ENCODE peak calls at places on chromosomes 3 and 15, in five cellular contexts. O is WERI-Rb-1, K is neural progenitor cell, V is heart right ventricle, M is left ventricle myocardium inferior. E is an unnamed sample.

GRCh38 chr3:52183786-52184445 is 14.0 kb upstream of the ALAS1 start:
- DNase-seq in O (no peak), K (no peak), V (peak), M (peak), E (no peak)

GRCh38 chr3:58530354-58530865 is 6.6 kb downstream of the ACOX2 start:
- DNase-seq in O (no peak), K (no peak), V (no peak), M (no peak), E (no peak)

GRCh38 chr3:126034481-126035361 is 49.2 kb downstream of the SLC41A3 start:
- DNase-seq in O (no peak), K (no peak), V (no peak), M (no peak), E (peak)

GRCh38 chr15:45320581-45320980 is 57.8 kb downstream of the GATM start:
- DNase-seq in O (no peak), K (no peak), V (no peak), M (no peak), E (no peak)

GRCh38 chr3:61625429-61625828 is 64.1 kb downstream of the PTPRG start:
- DNase-seq in O (no peak), K (no peak), V (no peak), M (no peak), E (no peak)

GRCh38 chr3:42753757-42754156 is 19.3 kb downstream of the CCDC13 start:
- DNase-seq in O (no peak), K (no peak), V (no peak), M (no peak), E (no peak)

GRCh38 chr15:37015476-37015875 is 84.9 kb downstream of the MEIS2 start:
- DNase-seq in O (no peak), K (peak), V (no peak), M (no peak), E (peak)

GRCh38 chr3:123660900-123661299 is 76.0 kb upstream of the HACD2 start:
- DNase-seq in O (no peak), K (no peak), V (peak), M (peak), E (peak)

GRCh38 chr3:13021141-13021933 is 51.9 kb downstream of the IQSEC1 start:
- DNase-seq in O (peak), K (no peak), V (peak), M (peak), E (peak)

GRCh38 chr3:109918740-109919139 is 581.4 kb upstream of the DPPA4 start:
- DNase-seq in O (no peak), K (no peak), V (no peak), M (no peak), E (no peak)

GRCh38 chr15:79078763-79079395 is 11.7 kb downstream of the RASGRF1 start:
- DNase-seq in O (no peak), K (no peak), V (no peak), M (no peak), E (no peak)

GRCh38 chr3:14620512-14620911 is 31.1 kb upstream of the CCDC174 start:
- DNase-seq in O (no peak), K (peak), V (no peak), M (no peak), E (no peak)

GRCh38 chr3:175342196-175342595 is 483.1 kb downstream of the NAALADL2 start:
- DNase-seq in O (no peak), K (no peak), V (no peak), M (no peak), E (peak)

GRCh38 chr15:95407534-95407933 is 923.0 kb upstream of the NR2F2 start:
- DNase-seq in O (no peak), K (no peak), V (no peak), M (no peak), E (no peak)

GRCh38 chr15:39578851-39579486 is 1.9 kb upstream of the THBS1 start:
- DNase-seq in O (no peak), K (peak), V (no peak), M (no peak), E (peak)

GRCh38 chr3:149512073-149512782 is 37.7 kb downstream of the TM4SF4 start:
- DNase-seq in O (peak), K (peak), V (peak), M (peak), E (peak)

GRCh38 chr3:148791296-148791695 is 36.3 kb upstream of the CPB1 start:
- DNase-seq in O (peak), K (peak), V (no peak), M (no peak), E (no peak)

GRCh38 chr15:59116141-59116540 is 11.2 kb downstream of the CCNB2 start:
- DNase-seq in O (no peak), K (no peak), V (no peak), M (no peak), E (peak)

GRCh38 chr3:39118079-39118478 is 10.6 kb downstream of the TTC21A start:
- DNase-seq in O (no peak), K (no peak), V (no peak), M (no peak), E (no peak)

GRCh38 chr3:53056442-53056841 is 10.6 kb upstream of the SFMBT1 start:
- DNase-seq in O (peak), K (no peak), V (no peak), M (no peak), E (no peak)

GRCh38 chr3:138227650-138228049 is 40.5 kb downstream of the ARMC8 start:
- DNase-seq in O (no peak), K (no peak), V (no peak), M (no peak), E (peak)

GRCh38 chr15:33693166-33693830 is 275.0 kb upstream of the CHRM5 start:
- DNase-seq in O (no peak), K (no peak), V (no peak), M (no peak), E (no peak)

GRCh38 chr15:44298878-44299277 is 10.4 kb downstream of the GOLM2 start:
- DNase-seq in O (no peak), K (peak), V (no peak), M (no peak), E (no peak)

GRCh38 chr15:48395532-48396011 is 64.3 kb downstream of the DUT start:
- DNase-seq in O (no peak), K (no peak), V (peak), M (peak), E (peak)

GRCh38 chr15:90903733-90904536 is 833 bp downstream of the MAN2A2 start:
- DNase-seq in O (peak), K (peak), V (no peak), M (no peak), E (no peak)

GRCh38 chr15:88390502-88390901 is 76.7 kb downstream of the MRPL46 start:
- DNase-seq in O (no peak), K (no peak), V (no peak), M (no peak), E (no peak)

GRCh38 chr3:132606085-132606484 is 9.0 kb downstream of the ACKR4 start:
- DNase-seq in O (no peak), K (no peak), V (no peak), M (no peak), E (peak)

GRCh38 chr3:172648736-172649135 is 62.1 kb downstream of the NCEH1 start:
- DNase-seq in O (no peak), K (no peak), V (no peak), M (no peak), E (peak)

GRCh38 chr15:85044251-85044853 is 62.7 kb downstream of the PDE8A start:
- DNase-seq in O (peak), K (peak), V (no peak), M (no peak), E (peak)

GRCh38 chr3:171831936-171832335 is 11.2 kb upstream of the TMEM212 start:
- DNase-seq in O (no peak), K (no peak), V (no peak), M (no peak), E (peak)

GRCh38 chr15:49041406-49041805 is 4.8 kb downstream of the SECISBP2L start:
- DNase-seq in O (no peak), K (no peak), V (no peak), M (no peak), E (peak)

GRCh38 chr3:150015906-150016305 is 45.2 kb upstream of the PFN2 start:
- DNase-seq in O (no peak), K (no peak), V (no peak), M (no peak), E (no peak)

GRCh38 chr3:49806838-49807237 is 3.8 kb downstream of the INKA1 start:
- DNase-seq in O (no peak), K (no peak), V (no peak), M (no peak), E (no peak)

GRCh38 chr3:16370872-16371740 is 106.1 kb downstream of the OXNAD1 start:
- DNase-seq in O (peak), K (no peak), V (peak), M (peak), E (peak)

GRCh38 chr15:68712886-68713285 is 107.8 kb downstream of the ANP32A start:
- DNase-seq in O (no peak), K (no peak), V (no peak), M (no peak), E (no peak)

GRCh38 chr3:128879991-128880390 is 571 bp downstream of the ACAD9 start:
- DNase-seq in O (no peak), K (no peak), V (no peak), M (no peak), E (no peak)

GRCh38 chr15:39963806-39964205 is 29.9 kb downstream of the EIF2AK4 start:
- DNase-seq in O (no peak), K (no peak), V (no peak), M (no peak), E (no peak)

GRCh38 chr3:47871389-47871788 is 68.5 kb downstream of the DHX30 start:
- DNase-seq in O (no peak), K (no peak), V (no peak), M (no peak), E (no peak)

GRCh38 chr3:136861890-136862610 is at the start of gene NCK1:
- DNase-seq in O (peak), K (peak), V (peak), M (peak), E (peak)
- TF ChIP-seq CTCF in O (peak), K (peak), V (peak), M (peak), E (no peak)

GRCh38 chr3:108755686-108756085 is 1.5 kb downstream of the RETNLB start:
- DNase-seq in O (no peak), K (no peak), V (no peak), M (no peak), E (no peak)
- H3K4me3 ChIP-seq in O (no peak), K (no peak), V (no peak), M (no peak), E (no peak)

GRCh38 chr3:56917740-56918568 is 116.2 kb upstream of the ARHGEF3 start:
- DNase-seq in O (no peak), K (no peak), V (no peak), M (no peak), E (no peak)

GRCh38 chr3:56916697-56917336 is 115.1 kb upstream of the ARHGEF3 start:
- DNase-seq in O (no peak), K (no peak), V (no peak), M (no peak), E (no peak)

GRCh38 chr3:56919797-56920195 is 118.0 kb upstream of the ARHGEF3 start:
- DNase-seq in O (no peak), K (no peak), V (no peak), M (no peak), E (no peak)

GRCh38 chr3:56917337-56917697 is 115.6 kb upstream of the ARHGEF3 start:
- DNase-seq in O (no peak), K (no peak), V (no peak), M (no peak), E (no peak)

DNA sequence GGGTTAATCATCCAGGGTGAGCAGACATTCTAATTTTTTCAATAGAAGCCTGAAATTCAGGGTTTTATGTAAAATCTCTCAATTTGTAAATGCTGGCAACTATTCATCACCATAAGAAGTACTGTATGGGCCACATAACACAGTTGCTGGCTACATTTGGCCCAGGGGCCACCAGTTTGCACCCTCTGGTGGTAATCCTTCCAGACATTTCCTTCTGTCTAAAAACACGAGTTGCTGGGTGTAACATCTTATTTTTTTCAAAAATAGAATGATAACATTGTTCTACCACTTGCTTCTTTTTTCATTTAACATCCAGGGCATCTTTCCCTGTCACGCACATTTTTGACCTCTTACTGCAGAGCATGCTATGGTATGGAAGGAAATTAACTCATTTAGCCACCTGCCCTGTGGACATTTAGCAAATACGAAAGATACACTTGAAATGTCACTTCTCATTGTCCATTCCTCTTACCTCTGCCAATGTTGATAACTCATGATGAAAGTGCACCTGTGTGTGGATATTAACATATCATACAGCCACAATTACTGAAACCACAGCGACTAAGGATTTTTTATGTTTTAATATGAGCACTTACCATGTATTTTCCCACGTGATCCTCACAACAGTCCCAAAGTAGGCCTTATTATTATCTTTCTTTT is 117.5 kb upstream of the ARHGEF3 start:
- DNase-seq in O (no peak), K (no peak), V (no peak), M (no peak), E (no peak)
- TF ChIP-seq CTCF in O (no peak), K (no peak), V (no peak), M (no peak), E (peak)

GRCh38 chr3:60246361-60246760 is 1004.9 kb downstream of the FHIT start:
- DNase-seq in O (no peak), K (no peak), V (no peak), M (no peak), E (no peak)

GRCh38 chr3:60240558-60240957 is 1010.7 kb downstream of the FHIT start:
- DNase-seq in O (no peak), K (peak), V (no peak), M (no peak), E (no peak)

DNA sequence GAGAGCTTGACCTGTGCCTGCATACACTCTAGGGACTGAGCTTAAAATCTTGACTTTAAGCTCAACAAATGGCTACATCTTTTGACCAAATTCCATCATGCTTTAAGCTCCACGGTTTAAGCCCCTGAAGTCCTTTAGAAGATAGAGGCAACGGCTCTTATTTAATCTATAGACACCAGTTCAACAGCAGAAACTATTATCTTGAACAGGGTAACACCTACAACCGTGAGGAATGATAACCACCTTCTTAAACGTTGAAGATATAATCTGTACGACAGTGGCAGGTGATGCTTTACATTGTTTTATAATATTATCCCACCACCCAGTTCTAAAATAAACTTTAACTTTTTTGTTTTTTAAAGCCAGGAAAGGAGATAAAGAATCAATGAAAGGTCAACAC is 1007.8 kb downstream of the FHIT start:
- DNase-seq in O (no peak), K (no peak), V (no peak), M (no peak), E (no peak)
- H3K4me3 ChIP-seq in O (no peak), K (no peak), V (no peak), M (no peak), E (no peak)

GRCh38 chr3:72665701-72666443 is 182.4 kb downstream of the SHQ1 start:
- DNase-seq in O (peak), K (peak), V (no peak), M (no peak), E (no peak)

GRCh38 chr3:72665103-72665502 is 183.1 kb downstream of the SHQ1 start:
- DNase-seq in O (no peak), K (no peak), V (no peak), M (no peak), E (no peak)

GRCh38 chr3:72664171-72664570 is 184.1 kb downstream of the SHQ1 start:
- DNase-seq in O (no peak), K (no peak), V (no peak), M (no peak), E (no peak)

GRCh38 chr3:72664576-72664975 is 183.7 kb downstream of the SHQ1 start:
- DNase-seq in O (no peak), K (no peak), V (no peak), M (no peak), E (peak)

GRCh38 chr3:72666444-72666755 is 181.8 kb downstream of the SHQ1 start:
- DNase-seq in O (no peak), K (no peak), V (no peak), M (no peak), E (no peak)
- TF ChIP-seq CTCF in O (no peak), K (no peak), V (no peak), M (no peak), E (no peak)

GRCh38 chr15:28942046-28942445 is 56.3 kb downstream of the APBA2 start:
- DNase-seq in O (no peak), K (no peak), V (no peak), M (no peak), E (no peak)
- H3K4me3 ChIP-seq in O (no peak), K (no peak), V (no peak), M (no peak), E (no peak)

GRCh38 chr3:141249041-141249440 is 17.4 kb downstream of the PXYLP1 start:
- DNase-seq in O (no peak), K (no peak), V (no peak), M (no peak), E (no peak)
- TF ChIP-seq CTCF in O (no peak), K (no peak), V (no peak), M (no peak), E (no peak)